ENCODE peak calls at places on chromosomes 1 and 21, in nine cellular contexts. L, E, J, Q, W, A, N, V and K are unnamed samples.

GRCh38 chr1:29812397-29813135 is 576.2 kb downstream of the PTPRU start:
- DNase-seq in L (no peak), E (no peak), J (no peak), Q (no peak), W (no peak), A (no peak), N (peak), V (no peak), K (no peak)

GRCh38 chr1:214503553-214503952 is 47.8 kb downstream of the PTPN14 start:
- DNase-seq in L (no peak), E (no peak), J (no peak), Q (no peak), W (no peak), A (no peak), N (no peak), V (no peak), K (no peak)

GRCh38 chr1:217896490-217896889 is 265.3 kb downstream of the SPATA17 start:
- DNase-seq in L (no peak), E (no peak), J (no peak), Q (no peak), W (no peak), A (no peak), N (no peak), V (no peak), K (no peak)

GRCh38 chr1:114353233-114353632 is 157.8 kb downstream of the TRIM33 start:
- DNase-seq in L (peak), E (peak), J (no peak), Q (peak), W (peak), A (peak), N (peak), V (peak), K (no peak)

GRCh38 chr1:22208265-22208972 is 65.5 kb upstream of the WNT4 start:
- DNase-seq in L (no peak), E (no peak), J (no peak), Q (peak), W (peak), A (no peak), N (peak), V (no peak), K (no peak)

GRCh38 chr1:235215453-235215852 is 54.4 kb upstream of the RBM34 start:
- DNase-seq in L (no peak), E (no peak), J (no peak), Q (no peak), W (no peak), A (no peak), N (no peak), V (no peak), K (no peak)

GRCh38 chr1:228770779-228771223 is 35.5 kb downstream of the RHOU start:
- DNase-seq in L (no peak), E (no peak), J (no peak), Q (no peak), W (no peak), A (no peak), N (no peak), V (no peak), K (no peak)

GRCh38 chr1:236687273-236687672 is 974 bp downstream of the ACTN2 start:
- DNase-seq in L (peak), E (no peak), J (no peak), Q (no peak), W (no peak), A (no peak), N (no peak), V (peak), K (no peak)

GRCh38 chr1:207993477-207994445 is 82.8 kb upstream of the CD34 start:
- DNase-seq in L (no peak), E (no peak), J (no peak), Q (no peak), W (no peak), A (no peak), N (no peak), V (no peak), K (no peak)

GRCh38 chr1:161216945-161217712 is 2.0 kb downstream of the FCER1G start:
- DNase-seq in L (no peak), E (no peak), J (no peak), Q (peak), W (peak), A (no peak), N (peak), V (no peak), K (no peak)

GRCh38 chr1:165623624-165624023 is 7.4 kb upstream of the MGST3 start:
- DNase-seq in L (no peak), E (no peak), J (no peak), Q (no peak), W (no peak), A (no peak), N (no peak), V (no peak), K (no peak)

GRCh38 chr1:25168193-25169071 is 63.9 kb downstream of the SYF2 start:
- DNase-seq in L (no peak), E (no peak), J (no peak), Q (no peak), W (no peak), A (no peak), N (no peak), V (peak), K (no peak)

GRCh38 chr1:246219508-246220030 is 287.5 kb downstream of the SMYD3 start:
- DNase-seq in L (no peak), E (no peak), J (no peak), Q (no peak), W (peak), A (no peak), N (no peak), V (no peak), K (no peak)

GRCh38 chr1:220151454-220151853 is 57.5 kb downstream of the IARS2 start:
- DNase-seq in L (peak), E (peak), J (no peak), Q (no peak), W (no peak), A (no peak), N (no peak), V (no peak), K (no peak)

GRCh38 chr1:77794550-77794949 is 15.1 kb downstream of the MIGA1 start:
- DNase-seq in L (no peak), E (no peak), J (no peak), Q (no peak), W (no peak), A (no peak), N (no peak), V (no peak), K (no peak)

GRCh38 chr1:182707116-182707515 is 22.7 kb upstream of the RGS8 start:
- DNase-seq in L (peak), E (no peak), J (no peak), Q (no peak), W (no peak), A (no peak), N (peak), V (peak), K (no peak)

GRCh38 chr1:221900678-221901077 is 158.8 kb upstream of the DUSP10 start:
- DNase-seq in L (no peak), E (no peak), J (no peak), Q (no peak), W (no peak), A (no peak), N (no peak), V (no peak), K (no peak)

GRCh38 chr1:204415351-204415750 is 3.7 kb upstream of the PPP1R15B start:
- DNase-seq in L (no peak), E (no peak), J (no peak), Q (no peak), W (no peak), A (no peak), N (no peak), V (no peak), K (no peak)

GRCh38 chr1:179709841-179710329 is 33.2 kb upstream of the FAM163A start:
- DNase-seq in L (peak), E (peak), J (no peak), Q (no peak), W (no peak), A (no peak), N (no peak), V (no peak), K (no peak)

GRCh38 chr1:209653915-209654351 is 1.7 kb upstream of the LAMB3 start:
- DNase-seq in L (no peak), E (no peak), J (no peak), Q (no peak), W (no peak), A (no peak), N (no peak), V (peak), K (no peak)

GRCh38 chr1:201495447-201496295 is 11.3 kb downstream of the CSRP1 start:
- DNase-seq in L (peak), E (peak), J (no peak), Q (peak), W (peak), A (peak), N (peak), V (peak), K (peak)

GRCh38 chr1:151478923-151479322 is 19.6 kb upstream of the POGZ start:
- DNase-seq in L (no peak), E (no peak), J (no peak), Q (no peak), W (no peak), A (no peak), N (no peak), V (no peak), K (no peak)

GRCh38 chr1:200233393-200233792 is 176.4 kb downstream of the ZNF281 start:
- DNase-seq in L (no peak), E (no peak), J (no peak), Q (no peak), W (no peak), A (no peak), N (no peak), V (no peak), K (no peak)

GRCh38 chr1:56525463-56526155 is 53.8 kb downstream of the PLPP3 start:
- DNase-seq in L (peak), E (no peak), J (peak), Q (no peak), W (no peak), A (peak), N (no peak), V (no peak), K (peak)

GRCh38 chr1:225762002-225762441 is 15.6 kb upstream of the SRP9 start:
- DNase-seq in L (no peak), E (no peak), J (no peak), Q (no peak), W (no peak), A (no peak), N (no peak), V (no peak), K (no peak)

GRCh38 chr1:218403300-218403699 is 58.2 kb downstream of the TGFB2 start:
- DNase-seq in L (no peak), E (no peak), J (no peak), Q (no peak), W (no peak), A (no peak), N (no peak), V (no peak), K (no peak)

GRCh38 chr1:109210058-109210457 is 3.7 kb upstream of the SARS1 start:
- DNase-seq in L (no peak), E (no peak), J (no peak), Q (no peak), W (no peak), A (no peak), N (no peak), V (no peak), K (no peak)
- H3K27ac ChIP-seq in L (no peak), E (no peak), J (no peak), Q (no peak), W (no peak), A (no peak), N (no peak), V (no peak), K (no peak)

DNA sequence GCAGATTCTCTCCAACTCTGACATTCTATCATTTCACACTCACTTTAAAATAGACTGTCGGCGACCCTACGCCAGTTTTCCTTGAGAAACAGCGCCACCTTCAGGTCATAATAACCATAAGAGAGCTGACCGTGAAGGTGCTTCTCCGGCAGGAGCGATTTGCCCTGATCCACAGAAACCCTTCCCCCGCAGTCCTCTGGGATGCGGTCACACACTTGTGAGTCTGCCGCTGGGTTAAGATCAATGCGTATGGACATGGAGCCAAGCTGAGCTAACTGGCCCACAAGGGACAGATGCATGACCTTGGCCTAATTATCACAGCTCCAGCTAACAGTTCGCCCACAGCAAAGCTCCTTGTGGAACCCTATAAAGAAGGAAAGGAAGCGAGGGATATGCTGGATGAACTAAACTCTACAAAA is 32.8 kb upstream of the IFNAR2 start:
- DNase-seq in L (peak), E (peak), J (no peak), Q (peak), W (no peak), A (peak), N (no peak), V (peak), K (peak)
- H3K27ac ChIP-seq in L (peak), E (no peak), J (peak), Q (peak), W (no peak), A (peak), N (no peak), V (peak), K (no peak)

GRCh38 chr1:8122160-8122476 is 96.0 kb upstream of the ERRFI1 start:
- DNase-seq in L (no peak), E (peak), J (no peak), Q (peak), W (no peak), A (no peak), N (peak), V (no peak), K (no peak)

GRCh38 chr1:8122477-8123407 is 96.6 kb upstream of the ERRFI1 start:
- DNase-seq in L (no peak), E (peak), J (no peak), Q (peak), W (no peak), A (no peak), N (no peak), V (no peak), K (no peak)

GRCh38 chr1:8133190-8133589 is 107.1 kb upstream of the ERRFI1 start:
- DNase-seq in L (no peak), E (no peak), J (no peak), Q (peak), W (no peak), A (no peak), N (no peak), V (no peak), K (no peak)

GRCh38 chr1:8121261-8122159 is 95.4 kb upstream of the ERRFI1 start:
- DNase-seq in L (peak), E (peak), J (peak), Q (peak), W (peak), A (peak), N (peak), V (peak), K (no peak)

DNA sequence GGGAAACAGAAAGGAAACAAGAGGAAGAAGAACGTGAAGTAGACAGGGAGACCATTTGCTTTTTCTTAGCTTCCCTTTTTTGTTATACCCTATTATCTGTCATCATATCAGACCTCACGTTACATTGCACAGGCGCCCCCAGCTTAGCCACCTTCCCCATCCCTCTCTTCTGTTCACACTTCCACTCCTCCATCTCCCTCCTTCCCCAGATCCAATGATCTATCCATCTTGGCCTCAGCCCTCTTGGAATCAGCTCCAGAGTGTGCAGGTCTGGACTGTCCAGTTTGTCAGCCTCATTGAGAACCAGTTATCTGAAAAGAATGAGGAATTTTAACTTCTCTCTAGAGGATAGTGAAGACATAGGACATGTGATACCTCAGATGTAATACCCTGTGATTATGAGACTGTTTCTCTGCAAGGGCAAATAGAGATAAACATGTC is 101.1 kb upstream of the ERRFI1 start:
- DNase-seq in L (no peak), E (no peak), J (no peak), Q (peak), W (no peak), A (no peak), N (no peak), V (no peak), K (no peak)
- H3K27ac ChIP-seq in L (no peak), E (no peak), J (no peak), Q (peak), W (no peak), A (peak), N (no peak), V (peak), K (no peak)

GRCh38 chr1:9384751-9385245 is 92.1 kb downstream of the SPSB1 start:
- DNase-seq in L (peak), E (peak), J (no peak), Q (peak), W (no peak), A (no peak), N (peak), V (no peak), K (peak)
- H3K27ac ChIP-seq in L (peak), E (no peak), J (peak), Q (peak), W (no peak), A (no peak), N (peak), V (no peak), K (peak)

GRCh38 chr1:230713915-230714764 is at the start of gene AGT:
- DNase-seq in L (peak), E (no peak), J (peak), Q (peak), W (no peak), A (peak), N (peak), V (peak), K (peak)
- H3K27ac ChIP-seq in L (peak), E (no peak), J (no peak), Q (no peak), W (peak), A (no peak), N (no peak), V (peak), K (peak)

DNA sequence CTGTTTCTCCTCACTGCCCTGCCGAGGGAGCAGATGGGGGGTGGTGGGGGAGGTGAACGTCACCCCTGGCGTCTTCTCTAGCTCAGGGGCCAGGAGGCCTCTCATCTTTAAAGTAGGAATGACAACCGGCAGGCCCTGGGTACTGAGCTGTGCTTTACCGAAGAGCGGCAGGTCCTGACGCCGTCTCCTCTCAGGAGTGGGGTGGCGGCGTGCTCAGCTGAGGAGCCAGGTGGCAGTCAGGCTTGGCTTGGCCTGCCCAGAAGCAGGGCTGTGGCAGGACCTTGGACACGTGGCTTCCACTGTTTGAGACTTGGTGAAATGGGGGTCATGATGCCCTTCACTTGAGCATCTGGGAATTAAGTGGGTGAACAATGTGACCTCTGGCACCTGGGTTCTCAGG is 3.1 kb downstream of the RER1 start:
- DNase-seq in L (no peak), E (no peak), J (no peak), Q (no peak), W (no peak), A (no peak), N (no peak), V (no peak), K (no peak)
- H3K27ac ChIP-seq in L (no peak), E (no peak), J (no peak), Q (no peak), W (no peak), A (no peak), N (no peak), V (no peak), K (no peak)

GRCh38 chr1:33471416-33471815 is 1.0 kb upstream of the ZSCAN20 start:
- DNase-seq in L (no peak), E (no peak), J (no peak), Q (no peak), W (no peak), A (no peak), N (no peak), V (no peak), K (no peak)
- H3K27ac ChIP-seq in L (peak), E (peak), J (peak), Q (peak), W (no peak), A (no peak), N (no peak), V (no peak), K (no peak)

GRCh38 chr1:28171246-28171645 is 5.2 kb downstream of the PTAFR start:
- DNase-seq in L (no peak), E (no peak), J (no peak), Q (no peak), W (no peak), A (no peak), N (no peak), V (no peak), K (no peak)
- H3K27ac ChIP-seq in L (no peak), E (no peak), J (no peak), Q (no peak), W (no peak), A (no peak), N (no peak), V (no peak), K (no peak)